ENCODE peak calls at places on chromosomes 3 and 15, in four cellular contexts. One of them, this sample, is unnamed. For H3K27me3, the result is how much of the 10 kb centered on the place peaks cover.

GRCh38 chr3:22360977-22361376 is 610.0 kb upstream of the ZNF385D start:
- DNase-seq in brain microvascular endothelial cell: no peak
- DNase-seq in breast epithelium: no peak
- DNase-seq in left ventricle myocardium inferior: no peak
- DNase-seq in this sample: no peak

GRCh38 chr3:58388550-58389061 is 45.0 kb downstream of the PDHB start:
- DNase-seq in brain microvascular endothelial cell: no peak
- DNase-seq in left ventricle myocardium inferior: no peak
- DNase-seq in breast epithelium: no peak
- DNase-seq in this sample: no peak

GRCh38 chr3:169077394-169077906 is 586.1 kb downstream of the MECOM start:
- DNase-seq in breast epithelium: no peak
- DNase-seq in left ventricle myocardium inferior: no peak
- DNase-seq in brain microvascular endothelial cell: no peak
- DNase-seq in this sample: no peak

GRCh38 chr3:52614689-52615088 is 71.0 kb downstream of the PBRM1 start:
- DNase-seq in brain microvascular endothelial cell: peak
- DNase-seq in breast epithelium: no peak
- DNase-seq in left ventricle myocardium inferior: no peak
- DNase-seq in this sample: no peak

GRCh38 chr3:21644268-21644667 is 106.7 kb downstream of the ZNF385D start:
- DNase-seq in breast epithelium: no peak
- DNase-seq in left ventricle myocardium inferior: no peak
- DNase-seq in brain microvascular endothelial cell: no peak
- DNase-seq in this sample: no peak

GRCh38 chr15:63010920-63011693 is 31.4 kb upstream of the TPM1 start:
- DNase-seq in brain microvascular endothelial cell: no peak
- DNase-seq in left ventricle myocardium inferior: no peak
- DNase-seq in breast epithelium: no peak
- DNase-seq in this sample: no peak

GRCh38 chr3:99699841-99700240 is 61.4 kb downstream of the COL8A1 start:
- DNase-seq in breast epithelium: no peak
- DNase-seq in left ventricle myocardium inferior: no peak
- DNase-seq in brain microvascular endothelial cell: peak
- DNase-seq in this sample: peak

GRCh38 chr15:77516076-77516475 is 95.4 kb downstream of the HMG20A start:
- DNase-seq in breast epithelium: no peak
- DNase-seq in left ventricle myocardium inferior: no peak
- DNase-seq in brain microvascular endothelial cell: no peak
- DNase-seq in this sample: no peak

GRCh38 chr3:148229107-148229506 is 468.6 kb upstream of the AGTR1 start:
- DNase-seq in left ventricle myocardium inferior: no peak
- DNase-seq in brain microvascular endothelial cell: no peak
- DNase-seq in breast epithelium: no peak
- DNase-seq in this sample: no peak

GRCh38 chr3:137610723-137611122 is 153.4 kb upstream of the SOX14 start:
- DNase-seq in left ventricle myocardium inferior: no peak
- DNase-seq in brain microvascular endothelial cell: no peak
- DNase-seq in breast epithelium: no peak
- DNase-seq in this sample: no peak

GRCh38 chr3:14147617-14148016 is 22.8 kb downstream of the TMEM43 start:
- DNase-seq in left ventricle myocardium inferior: no peak
- DNase-seq in brain microvascular endothelial cell: no peak
- DNase-seq in breast epithelium: no peak
- DNase-seq in this sample: no peak

GRCh38 chr3:120093119-120093922 is 926 bp downstream of the GSK3B start:
- DNase-seq in brain microvascular endothelial cell: no peak
- DNase-seq in left ventricle myocardium inferior: no peak
- DNase-seq in breast epithelium: no peak
- DNase-seq in this sample: peak

GRCh38 chr3:184255291-184256039 is 5.9 kb downstream of the CAMK2N2 start:
- DNase-seq in left ventricle myocardium inferior: no peak
- DNase-seq in brain microvascular endothelial cell: no peak
- DNase-seq in breast epithelium: no peak
- DNase-seq in this sample: peak

GRCh38 chr3:102089904-102090492 is 240.7 kb downstream of the NFKBIZ start:
- DNase-seq in brain microvascular endothelial cell: peak
- DNase-seq in breast epithelium: no peak
- DNase-seq in left ventricle myocardium inferior: no peak
- DNase-seq in this sample: peak

DNA sequence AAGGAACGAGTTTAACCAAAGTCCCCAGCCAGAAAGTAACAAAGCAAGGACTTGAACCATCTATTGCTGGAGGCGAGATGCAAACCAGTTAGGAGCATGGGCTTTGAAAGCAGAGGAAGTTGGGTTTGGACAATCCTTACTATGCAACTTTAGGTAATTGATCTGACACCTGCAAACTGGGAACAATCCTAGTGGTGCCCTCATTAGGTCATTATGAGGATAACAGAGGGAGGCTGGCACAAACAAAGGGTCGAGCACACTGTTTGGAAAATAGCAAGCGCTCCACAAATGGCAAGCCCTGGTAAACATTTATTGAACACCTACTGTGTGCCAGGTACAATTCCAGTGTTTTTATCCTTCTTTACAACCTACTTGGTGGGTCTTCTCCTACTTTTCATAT is 45.6 kb downstream of the WNT5A start:
- DNase-seq in brain microvascular endothelial cell: no peak
- DNase-seq in breast epithelium: no peak
- DNase-seq in left ventricle myocardium inferior: no peak
- DNase-seq in this sample: no peak
- TF ChIP-seq CTCF in brain microvascular endothelial cell: no peak
- TF ChIP-seq CTCF in breast epithelium: no peak
- TF ChIP-seq CTCF in left ventricle myocardium inferior: no peak
- TF ChIP-seq CTCF in this sample: no peak

GRCh38 chr3:193132923-193133463 is 108.0 kb upstream of the PLAAT1 start:
- DNase-seq in left ventricle myocardium inferior: no peak
- DNase-seq in breast epithelium: no peak
- DNase-seq in brain microvascular endothelial cell: no peak
- DNase-seq in this sample: peak

GRCh38 chr3:193130576-193130975 is 110.4 kb upstream of the PLAAT1 start:
- DNase-seq in breast epithelium: no peak
- DNase-seq in brain microvascular endothelial cell: no peak
- DNase-seq in left ventricle myocardium inferior: no peak
- DNase-seq in this sample: no peak

GRCh38 chr3:193134895-193135294 is 106.1 kb upstream of the PLAAT1 start:
- DNase-seq in brain microvascular endothelial cell: peak
- DNase-seq in breast epithelium: no peak
- DNase-seq in left ventricle myocardium inferior: no peak
- DNase-seq in this sample: peak

GRCh38 chr3:193129607-193130006 is 111.4 kb upstream of the PLAAT1 start:
- DNase-seq in brain microvascular endothelial cell: no peak
- DNase-seq in breast epithelium: no peak
- DNase-seq in left ventricle myocardium inferior: no peak
- DNase-seq in this sample: no peak

DNA sequence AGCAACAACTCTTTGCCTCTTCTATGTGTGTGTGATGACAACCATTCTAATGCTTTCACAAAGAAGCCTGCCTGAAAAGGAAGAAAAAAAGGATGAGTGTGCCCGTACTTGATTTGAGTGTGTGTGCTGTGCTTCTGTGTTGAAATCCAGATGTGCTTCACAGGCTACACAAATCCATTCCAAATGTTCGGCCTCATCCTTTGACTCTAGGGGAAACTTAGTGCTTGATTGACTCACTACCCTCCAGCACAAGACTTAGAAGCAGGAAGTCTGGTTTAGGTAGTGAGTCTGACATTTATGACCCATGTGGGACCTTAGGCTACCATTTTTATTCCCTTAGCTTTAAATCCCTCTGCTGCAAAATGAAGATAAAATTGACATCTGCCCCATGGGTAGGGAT is 108.8 kb upstream of the PLAAT1 start:
- DNase-seq in brain microvascular endothelial cell: no peak
- DNase-seq in left ventricle myocardium inferior: no peak
- DNase-seq in breast epithelium: no peak
- DNase-seq in this sample: peak
- H3K27me3 ChIP-seq in brain microvascular endothelial cell: under half
- H3K27me3 ChIP-seq in left ventricle myocardium inferior: under half
- H3K27me3 ChIP-seq in breast epithelium: under half
- H3K27me3 ChIP-seq in this sample: under half

DNA sequence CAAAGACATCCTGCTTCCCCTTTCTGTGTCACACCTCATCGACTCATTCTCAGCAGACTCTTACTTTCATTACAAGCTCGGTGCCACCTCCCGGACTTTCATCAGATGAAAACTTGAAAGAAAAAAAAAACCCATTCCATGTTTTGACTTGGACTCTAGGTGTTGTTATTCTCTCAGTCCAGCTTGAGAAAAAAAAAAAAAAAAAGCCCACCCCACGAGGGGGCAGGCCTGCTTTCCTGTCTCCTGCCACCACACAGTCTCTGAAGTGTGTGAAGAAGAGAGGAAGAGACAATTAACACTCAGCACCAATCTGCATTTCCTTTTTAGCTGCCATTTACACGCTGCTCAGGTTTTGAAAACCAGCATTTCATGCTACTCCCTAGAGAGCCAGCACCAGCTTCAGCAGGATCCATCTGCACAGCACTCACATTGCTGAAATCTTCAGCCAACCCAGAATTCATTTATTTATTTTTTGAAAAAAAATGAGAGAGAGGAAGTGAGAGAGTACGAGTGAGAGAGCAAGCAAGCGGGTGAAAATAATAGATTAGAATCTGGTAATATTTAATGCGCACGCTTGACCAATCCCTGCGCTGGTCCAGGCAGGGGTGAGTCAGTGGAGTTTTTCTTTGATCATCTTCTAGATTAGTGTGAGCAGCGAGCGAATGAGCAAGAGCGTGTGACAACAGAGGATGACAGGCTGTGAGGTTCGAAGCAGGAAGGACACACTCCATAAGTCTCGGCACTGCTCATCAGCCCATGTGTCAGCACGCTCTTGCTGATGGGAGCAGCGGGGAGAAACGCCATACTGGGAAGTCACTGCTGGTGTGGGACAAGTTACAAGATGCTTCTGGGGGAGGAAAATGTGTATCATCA is 23.5 kb downstream of the ZNF80 start:
- DNase-seq in left ventricle myocardium inferior: no peak
- DNase-seq in breast epithelium: no peak
- DNase-seq in brain microvascular endothelial cell: peak
- DNase-seq in this sample: peak
- TF ChIP-seq CTCF in left ventricle myocardium inferior: no peak
- TF ChIP-seq CTCF in breast epithelium: no peak
- TF ChIP-seq CTCF in brain microvascular endothelial cell: peak
- TF ChIP-seq CTCF in this sample: no peak

GRCh38 chr3:53790470-53790869 is 55.7 kb downstream of the CHDH start:
- DNase-seq in breast epithelium: no peak
- DNase-seq in left ventricle myocardium inferior: no peak
- DNase-seq in brain microvascular endothelial cell: no peak
- DNase-seq in this sample: no peak

GRCh38 chr3:53791317-53791716 is 54.9 kb downstream of the CHDH start:
- DNase-seq in left ventricle myocardium inferior: no peak
- DNase-seq in brain microvascular endothelial cell: no peak
- DNase-seq in breast epithelium: no peak
- DNase-seq in this sample: no peak

GRCh38 chr3:53788038-53788437 is 58.2 kb downstream of the CHDH start:
- DNase-seq in breast epithelium: no peak
- DNase-seq in left ventricle myocardium inferior: no peak
- DNase-seq in brain microvascular endothelial cell: no peak
- DNase-seq in this sample: no peak

GRCh38 chr3:53789459-53789858 is 56.8 kb downstream of the CHDH start:
- DNase-seq in brain microvascular endothelial cell: no peak
- DNase-seq in left ventricle myocardium inferior: no peak
- DNase-seq in breast epithelium: no peak
- DNase-seq in this sample: no peak

DNA sequence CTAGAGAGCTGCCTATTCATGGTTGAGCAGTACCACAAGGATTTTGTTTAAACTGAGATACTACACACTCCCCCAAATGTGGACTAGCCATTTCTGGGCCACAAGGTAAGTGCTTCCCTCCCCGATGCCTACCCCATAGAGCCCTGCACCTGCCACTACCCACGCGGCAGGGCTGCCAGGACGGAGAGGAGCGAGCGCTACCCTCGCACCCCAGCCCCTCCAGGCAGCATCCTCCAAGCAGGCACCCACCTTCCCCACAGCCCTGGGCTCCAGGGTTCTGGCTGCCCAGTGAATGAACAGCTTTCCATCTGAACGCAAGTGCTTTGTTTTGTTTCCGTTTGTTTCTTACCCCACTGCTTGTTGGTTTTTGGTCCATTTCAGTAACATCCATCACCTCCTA is 59.2 kb downstream of the CHDH start:
- DNase-seq in brain microvascular endothelial cell: no peak
- DNase-seq in left ventricle myocardium inferior: no peak
- DNase-seq in breast epithelium: no peak
- DNase-seq in this sample: no peak
- H3K27me3 ChIP-seq in brain microvascular endothelial cell: under half
- H3K27me3 ChIP-seq in left ventricle myocardium inferior: under half
- H3K27me3 ChIP-seq in breast epithelium: under half
- H3K27me3 ChIP-seq in this sample: under half